ENCODE peak calls at places on chromosomes 7 and 10, in six cellular contexts. S is breast epithelium, B is transverse colon, D is heart left ventricle, W is tibial nerve, M is A549. G is an unnamed sample.

GRCh38 chr7:73937014-73937413 is 76.1 kb downstream of the TMEM270 start:
- DNase-seq in S (no peak), W (no peak), B (no peak), M (no peak), D (no peak), G (no peak)

GRCh38 chr10:49068209-49068608 is 47.1 kb downstream of the VSTM4 start:
- DNase-seq in D (no peak), S (no peak), M (no peak), B (no peak), W (no peak), G (no peak)

GRCh38 chr7:149302865-149303264 is 40.9 kb downstream of the ZNF783 start:
- DNase-seq in W (no peak), S (no peak), D (no peak), B (no peak), M (no peak), G (no peak)

GRCh38 chr7:76193881-76194280 is 7.8 kb upstream of the SRRM3 start:
- DNase-seq in M (no peak), W (no peak), D (no peak), B (no peak), S (no peak), G (no peak)

GRCh38 chr10:58898854-58899573 is 277.4 kb upstream of the PHYHIPL start:
- DNase-seq in D (no peak), B (no peak), W (no peak), M (no peak), S (no peak), G (no peak)

GRCh38 chr10:108399466-108399865 is 1235.0 kb upstream of the SORCS1 start:
- DNase-seq in M (no peak), B (no peak), W (no peak), S (no peak), D (no peak), G (no peak)

GRCh38 chr10:90723416-90724068 is 134.3 kb downstream of the HTR7 start:
- DNase-seq in D (no peak), M (no peak), B (no peak), W (no peak), S (no peak), G (no peak)

GRCh38 chr7:151844080-151844827 is 32.7 kb downstream of the PRKAG2 start:
- DNase-seq in S (no peak), W (no peak), B (no peak), D (no peak), M (peak; percentile 80), G (no peak)

GRCh38 chr7:134351424-134351823 is 34.7 kb upstream of the SLC35B4 start:
- DNase-seq in S (no peak), M (no peak), D (no peak), W (no peak), B (no peak), G (peak; percentile 58)

GRCh38 chr7:92976931-92977330 is 140.6 kb upstream of the CDK6 start:
- DNase-seq in S (no peak), W (no peak), M (no peak), D (no peak), B (no peak), G (no peak)

GRCh38 chr10:63446716-63447440 is 18.9 kb downstream of the JMJD1C start:
- DNase-seq in B (no peak), D (no peak), W (no peak), S (no peak), M (no peak), G (no peak)

GRCh38 chr7:3239291-3239691 is 61.8 kb upstream of the SDK1 start:
- DNase-seq in S (peak; percentile 44), B (no peak), M (no peak), W (no peak), D (no peak), G (no peak)

GRCh38 chr7:106358103-106358663 is 73.4 kb upstream of the NAMPT start:
- DNase-seq in M (no peak), S (no peak), B (no peak), D (no peak), W (no peak), G (no peak)

GRCh38 chr10:60666221-60666620 is 112.1 kb upstream of the CDK1 start:
- DNase-seq in D (no peak), B (no peak), W (no peak), M (no peak), S (no peak), G (no peak)

GRCh38 chr10:22321831-22322662 is 1.1 kb downstream of the BMI1 start:
- DNase-seq in S (no peak), W (no peak), D (peak; percentile 52), M (peak; percentile 34), B (no peak), G (peak; percentile 31)

GRCh38 chr10:109928393-109928792 is 5.1 kb upstream of the XPNPEP1 start:
- DNase-seq in M (no peak), B (no peak), S (no peak), D (no peak), W (no peak), G (no peak)

GRCh38 chr7:83594076-83594475 is 54.9 kb downstream of the SEMA3E start:
- DNase-seq in D (no peak), S (no peak), W (no peak), B (no peak), M (no peak), G (no peak)

GRCh38 chr10:14673189-14673947 is 101.3 kb downstream of the FAM107B start:
- DNase-seq in W (no peak), M (no peak), D (no peak), S (no peak), B (no peak), G (no peak)

GRCh38 chr10:14676732-14677131 is 98.0 kb downstream of the FAM107B start:
- DNase-seq in M (no peak), D (no peak), B (no peak), W (no peak), S (no peak), G (no peak)

GRCh38 chr10:14670551-14671240 is 104.0 kb downstream of the FAM107B start:
- DNase-seq in M (peak; percentile 55), B (no peak), S (no peak), W (no peak), D (no peak), G (no peak)

GRCh38 chr10:14671383-14671782 is 103.3 kb downstream of the FAM107B start:
- DNase-seq in D (no peak), B (no peak), S (no peak), W (no peak), M (peak; percentile 47), G (no peak)

GRCh38 chr10:14674376-14675050 is 100.2 kb downstream of the FAM107B start:
- DNase-seq in M (no peak), W (no peak), D (no peak), S (no peak), B (peak; percentile 33), G (no peak)
- H3K4me3 ChIP-seq in M (no peak overlapping the region), W (no peak overlapping the region), D (no peak overlapping the region), S (no peak overlapping the region), B (no peak overlapping the region), G (no peak overlapping the region)

GRCh38 chr10:76582536-76582935 is 1055.1 kb downstream of the KCNMA1 start:
- DNase-seq in W (no peak), M (no peak), D (no peak), S (no peak), B (no peak), G (no peak)

GRCh38 chr10:76581685-76582084 is 1055.9 kb downstream of the KCNMA1 start:
- DNase-seq in D (no peak), S (no peak), B (no peak), W (no peak), M (no peak), G (no peak)

GRCh38 chr10:76583711-76584161 is 1053.9 kb downstream of the KCNMA1 start:
- DNase-seq in S (no peak), M (peak; percentile 38), W (no peak), D (no peak), B (no peak), G (peak; percentile 50)
- TF ChIP-seq POLR2A in S (no peak), M (no peak), W (no peak), D (no peak), B (no peak), G (no peak)

GRCh38 chr7:127916735-127917134 is 114.5 kb downstream of the LRRC4 start:
- DNase-seq in S (no peak), D (no peak), W (no peak), M (no peak), B (no peak), G (no peak)

GRCh38 chr7:127911968-127912511 is 119.2 kb downstream of the LRRC4 start:
- DNase-seq in M (no peak), D (no peak), W (no peak), S (no peak), B (no peak), G (no peak)

GRCh38 chr7:127914693-127915092 is 116.5 kb downstream of the LRRC4 start:
- DNase-seq in W (no peak), M (no peak), S (no peak), D (no peak), B (no peak), G (no peak)

GRCh38 chr7:127912901-127913300 is 118.3 kb downstream of the LRRC4 start:
- DNase-seq in D (no peak), S (no peak), W (no peak), M (no peak), B (no peak), G (no peak)

GRCh38 chr7:127913686-127914085 is 117.6 kb downstream of the LRRC4 start:
- DNase-seq in S (no peak), D (no peak), W (no peak), M (no peak), B (no peak), G (no peak)
- H3K27ac ChIP-seq in S (no peak overlapping the region), D (no peak overlapping the region), W (no peak overlapping the region), M (no peak overlapping the region), B (no peak overlapping the region), G (no peak overlapping the region)

GRCh38 chr10:69629519-69629896 is 539 bp upstream of the FAM241B start:
- DNase-seq in M (no peak), B (no peak), D (no peak), S (no peak), W (no peak), G (no peak)

GRCh38 chr10:69630651-69631400 is 779 bp downstream of the FAM241B start:
- DNase-seq in B (no peak), W (no peak), M (no peak), S (peak; percentile 15), D (no peak), G (no peak)

GRCh38 chr10:69631566-69631965 is 1.5 kb downstream of the FAM241B start:
- DNase-seq in M (no peak), B (no peak), W (no peak), S (peak; percentile 4), D (no peak), G (no peak)

GRCh38 chr10:69628876-69629275 is 1.2 kb upstream of the FAM241B start:
- DNase-seq in D (no peak), B (no peak), S (no peak), M (no peak), W (no peak), G (peak; percentile 17)

DNA sequence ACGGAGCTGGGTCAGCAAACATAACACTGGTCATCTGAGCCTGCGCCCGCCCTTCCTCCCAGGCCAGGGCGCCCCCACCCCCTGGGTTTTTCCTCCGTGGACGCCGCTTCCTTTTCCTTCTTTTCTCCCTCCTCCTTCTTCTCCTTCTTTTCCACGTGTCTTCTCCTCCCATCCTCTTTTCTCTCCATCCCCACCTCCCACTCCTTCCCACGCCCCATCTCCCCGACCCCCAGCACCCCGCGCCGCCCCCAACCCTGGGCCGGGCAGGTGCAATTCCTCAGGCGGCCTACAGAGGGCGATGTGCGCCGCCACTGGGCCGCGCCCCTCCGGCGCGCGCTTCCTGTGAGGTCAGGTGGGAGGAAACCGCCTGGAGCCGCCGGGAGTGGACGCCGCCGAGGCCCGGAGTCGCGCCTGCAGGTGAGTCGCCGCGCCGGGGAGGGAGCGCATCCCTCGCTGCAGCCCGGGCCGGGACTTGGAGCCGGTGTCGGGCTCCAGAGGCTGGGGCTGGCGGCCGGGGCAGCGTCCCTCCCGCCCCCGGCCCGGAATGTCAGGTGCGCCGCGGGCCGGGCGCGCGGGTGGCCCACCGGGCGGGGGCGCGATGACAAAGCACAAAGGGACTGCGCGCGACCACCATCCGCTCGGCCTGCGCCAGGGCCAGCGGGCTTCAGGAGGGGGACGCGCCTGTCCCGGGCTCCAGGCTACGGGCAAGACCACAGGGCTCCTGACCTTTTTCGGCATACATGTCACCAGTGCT is at the start of gene FAM241B:
- DNase-seq in S (peak; percentile 61), M (peak; percentile 82), B (peak; percentile 84), W (no peak), D (peak; percentile 60), G (peak; percentile 78)
- H3K4me3 ChIP-seq in S (peak within 1 kb of the TSS; percentile 66), M (peak within 1 kb of the TSS; percentile 77), B (peak within 1 kb of the TSS; percentile 36), W (peak within 1 kb of the TSS; percentile 58), D (peak within 1 kb of the TSS; percentile 61), G (peak within 1 kb of the TSS; percentile 71)